ENCODE peak calls at places on chromosome 10, in four cellular contexts. C is stimulated activated CD4-positive, alpha-beta T cell treated with anti-CD3 and anti-CD28 coated beads, Interleukin-2, amount 100 ng/mL, for 48 hours; H is NAMALWA; K is T-helper 9 cell. O is an unnamed sample.

GRCh38 chr10:112649492-112650152 is 202.6 kb downstream of the VTI1A start:
- DNase-seq in C (no peak), K (no peak), H (no peak), O (no peak)

GRCh38 chr10:90125406-90125805 is 424.0 kb downstream of the KIF20B start:
- DNase-seq in H (no peak), K (no peak), C (no peak), O (no peak)

GRCh38 chr10:15197276-15197675 is 28.8 kb upstream of the NMT2 start:
- DNase-seq in H (no peak), K (no peak), C (no peak), O (no peak)

GRCh38 chr10:103504181-103504783 is 10.8 kb downstream of the NEURL1 start:
- DNase-seq in H (no peak), C (peak), K (peak), O (no peak)

GRCh38 chr10:108060246-108060645 is 895.7 kb upstream of the SORCS1 start:
- DNase-seq in C (no peak), H (no peak), K (no peak), O (no peak)

GRCh38 chr10:4826788-4827324 is 849 bp downstream of the AKR1E2 start:
- DNase-seq in K (no peak), H (no peak), C (no peak), O (no peak)

GRCh38 chr10:71597821-71598498 is 121.6 kb downstream of the C10orf105 start:
- DNase-seq in H (peak), K (no peak), C (no peak), O (no peak)

GRCh38 chr10:32687546-32687945 is 241.6 kb downstream of the CCDC7 start:
- DNase-seq in C (no peak), H (no peak), K (no peak), O (no peak)